ENCODE peak calls at places on chromosomes 1 and 21, in eight cellular contexts. M, S, L, F, J, E, B and K are unnamed samples.

GRCh38 chr1:23996700-23997229 is 16.6 kb upstream of the SRSF10 start:
- DNase-seq in M (no peak), S (no peak), L (no peak), F (no peak), J (no peak), E (no peak), B (no peak), K (no peak)

GRCh38 chr1:244599937-244600350 is 53.0 kb upstream of the DESI2 start:
- DNase-seq in M (no peak), S (no peak), L (no peak), F (no peak), J (no peak), E (peak), B (no peak), K (no peak)

GRCh38 chr1:104780470-104781078 is 1030.9 kb downstream of the AMY1C start:
- DNase-seq in M (no peak), S (no peak), L (no peak), F (no peak), J (no peak), E (no peak), B (peak), K (no peak)

GRCh38 chr21:8998946-8999681 is 1522.3 kb upstream of the TPTE start:
- DNase-seq in M (no peak), S (no peak), L (no peak), F (no peak), J (no peak), E (no peak), B (no peak), K (no peak)

GRCh38 chr1:234725177-234726132 is 115.5 kb upstream of the IRF2BP2 start:
- DNase-seq in M (peak), S (peak), L (no peak), F (peak), J (no peak), E (no peak), B (peak), K (peak)

GRCh38 chr1:8154621-8155052 is 128.5 kb upstream of the ERRFI1 start:
- DNase-seq in M (no peak), S (no peak), L (no peak), F (no peak), J (peak), E (no peak), B (no peak), K (no peak)

GRCh38 chr1:230747886-230748800 is 955 bp downstream of the CAPN9 start:
- DNase-seq in M (no peak), S (peak), L (no peak), F (no peak), J (no peak), E (no peak), B (no peak), K (peak)

GRCh38 chr1:248918126-248918525 is 12.1 kb downstream of the PGBD2 start:
- DNase-seq in M (no peak), S (no peak), L (no peak), F (no peak), J (no peak), E (no peak), B (no peak), K (no peak)

GRCh38 chr1:164787834-164788231 is 228.8 kb downstream of the PBX1 start:
- DNase-seq in M (no peak), S (no peak), L (no peak), F (no peak), J (no peak), E (no peak), B (no peak), K (no peak)

GRCh38 chr1:91226741-91227140 is 177.9 kb downstream of the HFM1 start:
- DNase-seq in M (no peak), S (no peak), L (no peak), F (no peak), J (no peak), E (no peak), B (no peak), K (no peak)

GRCh38 chr1:201266774-201267173 is 16.5 kb upstream of the PKP1 start:
- DNase-seq in M (peak), S (no peak), L (no peak), F (no peak), J (no peak), E (no peak), B (no peak), K (peak)

GRCh38 chr1:69221492-69221990 is 346.2 kb upstream of the LRRC7 start:
- DNase-seq in M (no peak), S (no peak), L (no peak), F (no peak), J (peak), E (no peak), B (no peak), K (no peak)

GRCh38 chr1:181166377-181167196 is 78.1 kb downstream of the IER5 start:
- DNase-seq in M (peak), S (no peak), L (peak), F (peak), J (peak), E (peak), B (peak), K (peak)

GRCh38 chr1:74767490-74767889 is 34.5 kb downstream of the TYW3 start:
- DNase-seq in M (no peak), S (no peak), L (no peak), F (no peak), J (peak), E (no peak), B (peak), K (no peak)

GRCh38 chr1:38958967-38959366 is 17.3 kb upstream of the RHBDL2 start:
- DNase-seq in M (no peak), S (no peak), L (no peak), F (no peak), J (no peak), E (no peak), B (no peak), K (no peak)

GRCh38 chr1:32818804-32819541 is 1.5 kb downstream of the S100PBP start:
- DNase-seq in M (no peak), S (no peak), L (no peak), F (no peak), J (peak), E (no peak), B (peak), K (peak)

GRCh38 chr1:12056331-12056841 is 6.7 kb upstream of the TNFRSF8 start:
- DNase-seq in M (no peak), S (no peak), L (no peak), F (no peak), J (no peak), E (no peak), B (no peak), K (no peak)

GRCh38 chr1:145788580-145788979 is 35.3 kb downstream of the RNF115 start:
- DNase-seq in M (no peak), S (no peak), L (no peak), F (no peak), J (no peak), E (no peak), B (no peak), K (no peak)

GRCh38 chr1:158124999-158125398 is 55.7 kb upstream of the CD1D start:
- DNase-seq in M (peak), S (peak), L (peak), F (peak), J (peak), E (peak), B (peak), K (peak)

GRCh38 chr1:66834926-66835325 is 33.9 kb upstream of the INSL5 start:
- DNase-seq in M (no peak), S (no peak), L (no peak), F (no peak), J (no peak), E (no peak), B (no peak), K (no peak)

GRCh38 chr1:228744918-228745317 is 9.6 kb downstream of the RHOU start:
- DNase-seq in M (no peak), S (no peak), L (no peak), F (no peak), J (no peak), E (no peak), B (no peak), K (no peak)

GRCh38 chr1:181386340-181386739 is 97.0 kb upstream of the CACNA1E start:
- DNase-seq in M (no peak), S (no peak), L (no peak), F (no peak), J (no peak), E (no peak), B (no peak), K (no peak)

GRCh38 chr1:87958711-87959110 is 630.0 kb downstream of the LMO4 start:
- DNase-seq in M (no peak), S (no peak), L (no peak), F (no peak), J (no peak), E (no peak), B (no peak), K (no peak)

GRCh38 chr1:156148236-156148635 is 5.1 kb upstream of the SEMA4A start:
- DNase-seq in M (no peak), S (no peak), L (no peak), F (no peak), J (no peak), E (no peak), B (peak), K (no peak)

GRCh38 chr21:46129846-46130651 is 25.3 kb downstream of the FTCD start:
- DNase-seq in M (no peak), S (no peak), L (no peak), F (no peak), J (no peak), E (no peak), B (no peak), K (no peak)

GRCh38 chr21:46127239-46128105 is 27.9 kb downstream of the FTCD start:
- DNase-seq in M (no peak), S (peak), L (peak), F (no peak), J (no peak), E (no peak), B (no peak), K (no peak)

GRCh38 chr21:46128106-46128982 is 27.0 kb downstream of the FTCD start:
- DNase-seq in M (no peak), S (peak), L (no peak), F (no peak), J (no peak), E (no peak), B (no peak), K (no peak)

GRCh38 chr21:46130721-46131720 is 24.4 kb downstream of the FTCD start:
- DNase-seq in M (no peak), S (no peak), L (no peak), F (no peak), J (no peak), E (no peak), B (no peak), K (no peak)

GRCh38 chr21:46128983-46129571 is 26.3 kb downstream of the FTCD start:
- DNase-seq in M (no peak), S (no peak), L (no peak), F (no peak), J (no peak), E (no peak), B (no peak), K (no peak)
- H3K27ac ChIP-seq in M (no peak), S (no peak), L (no peak), F (no peak), J (no peak), E (no peak), B (no peak), K (no peak)

DNA sequence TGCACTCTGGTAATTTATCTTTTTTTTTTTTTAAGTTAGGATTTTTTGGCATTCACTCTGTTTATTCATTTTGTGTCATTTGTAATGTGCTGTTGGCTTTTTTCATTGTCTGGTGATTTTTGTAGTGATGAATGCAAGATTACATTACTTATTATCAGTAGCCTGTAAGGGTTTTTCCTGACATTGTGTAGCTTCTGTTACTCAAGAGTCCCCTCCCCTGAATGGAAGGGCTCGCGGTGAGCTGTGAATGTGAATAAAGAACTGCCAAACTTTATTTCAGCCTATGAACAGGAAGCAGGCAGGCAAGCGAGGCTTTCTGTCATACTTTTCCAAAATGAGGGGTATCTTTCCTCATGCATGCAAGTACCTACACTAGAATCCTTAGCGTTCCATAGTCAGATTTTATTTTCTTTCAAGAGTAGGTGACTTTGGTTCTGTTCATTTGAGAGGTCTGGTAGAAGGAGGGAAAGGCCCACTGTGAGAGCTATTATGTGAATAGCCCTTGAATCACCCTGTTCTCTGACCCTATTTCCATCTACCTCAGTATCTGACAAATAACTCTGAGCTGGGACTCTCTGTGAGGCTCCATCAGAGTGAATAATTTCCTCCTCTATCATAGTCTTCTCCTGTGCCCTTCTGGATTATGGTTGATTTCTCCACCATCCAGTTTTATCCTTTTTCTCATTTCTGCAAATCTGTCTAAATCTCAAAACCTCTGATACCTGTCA is 114.0 kb downstream of the CD247 start:
- DNase-seq in M (no peak), S (no peak), L (no peak), F (no peak), J (no peak), E (no peak), B (no peak), K (no peak)
- H3K27ac ChIP-seq in M (no peak), S (no peak), L (no peak), F (no peak), J (no peak), E (no peak), B (no peak), K (no peak)

GRCh38 chr1:113133038-113133437 is 60.0 kb downstream of the LRIG2 start:
- DNase-seq in M (no peak), S (no peak), L (no peak), F (no peak), J (no peak), E (no peak), B (no peak), K (no peak)
- H3K27ac ChIP-seq in M (no peak), S (no peak), L (no peak), F (no peak), J (no peak), E (no peak), B (no peak), K (no peak)

GRCh38 chr21:42236014-42236413 is 17.1 kb downstream of the ABCG1 start:
- DNase-seq in M (no peak), S (no peak), L (no peak), F (no peak), J (no peak), E (no peak), B (no peak), K (no peak)

GRCh38 chr21:42234464-42235241 is 15.7 kb downstream of the ABCG1 start:
- DNase-seq in M (peak), S (no peak), L (peak), F (no peak), J (no peak), E (peak), B (peak), K (peak)

GRCh38 chr21:42236693-42237092 is 17.8 kb downstream of the ABCG1 start:
- DNase-seq in M (no peak), S (no peak), L (no peak), F (no peak), J (no peak), E (no peak), B (peak), K (no peak)

GRCh38 chr21:42234026-42234425 is 15.1 kb downstream of the ABCG1 start:
- DNase-seq in M (no peak), S (no peak), L (no peak), F (no peak), J (no peak), E (no peak), B (no peak), K (no peak)

GRCh38 chr21:42235593-42235992 is 16.7 kb downstream of the ABCG1 start:
- DNase-seq in M (no peak), S (no peak), L (no peak), F (no peak), J (no peak), E (no peak), B (no peak), K (no peak)
- H3K27ac ChIP-seq in M (no peak), S (peak), L (no peak), F (no peak), J (no peak), E (peak), B (peak), K (no peak)

GRCh38 chr1:70247768-70248167 is 26.6 kb downstream of the SRSF11 start:
- DNase-seq in M (no peak), S (no peak), L (no peak), F (no peak), J (no peak), E (no peak), B (no peak), K (no peak)
- H3K27ac ChIP-seq in M (no peak), S (no peak), L (no peak), F (no peak), J (no peak), E (no peak), B (no peak), K (no peak)

GRCh38 chr1:61095127-61095812 is 12.9 kb downstream of the NFIA start:
- DNase-seq in M (no peak), S (no peak), L (no peak), F (no peak), J (no peak), E (no peak), B (no peak), K (no peak)

GRCh38 chr1:61098906-61099437 is 16.6 kb downstream of the NFIA start:
- DNase-seq in M (no peak), S (no peak), L (no peak), F (no peak), J (no peak), E (no peak), B (no peak), K (no peak)

GRCh38 chr1:61100578-61100977 is 18.2 kb downstream of the NFIA start:
- DNase-seq in M (no peak), S (no peak), L (no peak), F (no peak), J (no peak), E (no peak), B (no peak), K (no peak)

GRCh38 chr1:61097326-61097725 is 15.0 kb downstream of the NFIA start:
- DNase-seq in M (no peak), S (no peak), L (no peak), F (no peak), J (no peak), E (no peak), B (no peak), K (no peak)

DNA sequence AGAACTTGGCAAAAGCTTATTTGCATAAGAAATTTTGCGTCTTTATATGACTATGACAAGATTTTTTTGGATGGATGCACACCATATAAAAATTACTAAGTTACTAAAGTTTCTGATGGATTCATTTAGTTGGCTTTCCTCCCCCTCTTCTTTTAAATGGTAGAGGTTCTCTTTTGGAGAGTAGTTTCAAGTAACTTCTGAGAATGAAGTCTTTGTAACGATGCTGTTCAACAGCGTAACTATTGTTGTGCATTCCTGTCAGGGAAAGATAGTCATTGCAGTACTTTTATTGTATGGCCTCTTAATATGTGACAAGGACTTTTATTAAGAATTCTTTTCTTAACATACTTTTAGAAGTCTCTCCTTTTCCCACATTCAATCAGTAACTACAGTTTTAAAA is 16.0 kb downstream of the NFIA start:
- DNase-seq in M (no peak), S (no peak), L (no peak), F (no peak), J (no peak), E (no peak), B (no peak), K (no peak)
- H3K27ac ChIP-seq in M (no peak), S (no peak), L (no peak), F (no peak), J (no peak), E (no peak), B (no peak), K (no peak)

GRCh38 chr1:218382261-218382660 is 37.1 kb downstream of the TGFB2 start:
- DNase-seq in M (no peak), S (no peak), L (no peak), F (no peak), J (no peak), E (no peak), B (no peak), K (no peak)
- H3K27ac ChIP-seq in M (no peak), S (no peak), L (no peak), F (no peak), J (no peak), E (no peak), B (no peak), K (no peak)

GRCh38 chr1:59595774-59596173 is 219.0 kb upstream of the HOOK1 start:
- DNase-seq in M (no peak), S (no peak), L (no peak), F (no peak), J (peak), E (no peak), B (no peak), K (no peak)
- H3K27ac ChIP-seq in M (no peak), S (peak), L (no peak), F (no peak), J (peak), E (no peak), B (no peak), K (peak)